ENCODE peak calls at places on chromosomes 12 and 14, in four cellular contexts. J, U, G and F are unnamed samples.

GRCh38 chr12:124961055-124961454 is 27.9 kb downstream of the DHX37 start:
- DNase-seq in U (no peak), J (no peak), G (no peak), F (no peak)

GRCh38 chr14:97177016-97177415 is 379.8 kb downstream of the VRK1 start:
- DNase-seq in G (no peak), U (no peak), J (no peak), F (peak; percentile 6)

GRCh38 chr12:64943686-64944085 is 119.2 kb downstream of the TBC1D30 start:
- DNase-seq in J (no peak), U (no peak), G (no peak), F (no peak)

GRCh38 chr12:100926669-100927248 is 132.2 kb downstream of the ANO4 start:
- DNase-seq in J (no peak), G (no peak), U (no peak), F (no peak)

GRCh38 chr14:56118611-56119181 is 485 bp downstream of the PELI2 start:
- DNase-seq in U (peak; percentile 18), G (peak; percentile 43), J (peak; percentile 44), F (peak; percentile 30)

GRCh38 chr14:56199095-56199975 is 81.1 kb downstream of the PELI2 start:
- DNase-seq in G (peak; percentile 27), J (no peak), U (peak; percentile 78), F (peak; percentile 84)

GRCh38 chr14:94049625-94050023 is 23.5 kb downstream of the OTUB2 start:
- DNase-seq in J (no peak), U (no peak), G (no peak), F (no peak)

GRCh38 chr12:53500119-53500775 is 836 bp upstream of the TARBP2 start:
- DNase-seq in U (peak; percentile 91), G (peak; percentile 73), J (peak; percentile 50), F (peak; percentile 81)

GRCh38 chr14:68476212-68476964 is 316.5 kb downstream of the ZFP36L1 start:
- DNase-seq in G (peak; percentile 66), U (peak; percentile 79), J (no peak), F (peak; percentile 62)

GRCh38 chr12:10721654-10722501 is 1.2 kb downstream of the YBX3 start:
- DNase-seq in G (peak; percentile 91), U (peak; percentile 99), J (peak; percentile 81), F (peak; percentile 78)
- TF ChIP-seq POLR2A in G (no peak), U (peak; percentile 63), J (no peak), F (peak; percentile 43)

GRCh38 chr14:75941030-75941429 is 40.8 kb downstream of the TGFB3 start:
- DNase-seq in G (peak; percentile 32), U (no peak), J (no peak), F (no peak)
- TF ChIP-seq POLR2A in G (no peak), U (no peak), J (no peak), F (no peak)

GRCh38 chr14:36625014-36625413 is 36.6 kb upstream of the PAX9 start:
- DNase-seq in G (no peak), U (no peak), J (no peak), F (no peak)

GRCh38 chr14:36627981-36628380 is 33.7 kb upstream of the PAX9 start:
- DNase-seq in J (no peak), G (no peak), U (no peak), F (no peak)

GRCh38 chr14:36626150-36626549 is 35.5 kb upstream of the PAX9 start:
- DNase-seq in G (no peak), J (no peak), U (no peak), F (no peak)

GRCh38 chr14:36619853-36620252 is 37.4 kb upstream of the NKX2-8 start:
- DNase-seq in U (no peak), G (no peak), J (no peak), F (no peak)

DNA sequence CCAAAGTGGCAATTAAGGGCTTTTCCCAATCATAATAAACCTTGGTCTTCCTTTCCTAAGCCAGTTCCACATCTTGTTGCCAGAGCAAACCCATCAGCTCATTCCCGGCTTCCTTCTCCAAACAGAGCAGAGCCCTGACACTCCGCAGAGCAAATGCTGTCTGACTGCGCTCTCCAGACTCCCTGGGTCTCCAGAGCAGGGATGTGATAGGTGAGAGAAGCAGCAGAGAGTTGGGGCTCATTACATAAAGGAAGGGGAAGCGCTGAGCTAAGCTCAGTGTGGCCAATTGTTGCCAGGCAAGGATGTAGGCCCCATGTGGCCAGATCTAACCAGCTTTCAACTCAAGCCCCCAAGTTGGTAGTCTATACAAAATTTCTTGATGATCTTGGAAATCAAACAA is 36.2 kb upstream of the PAX9 start:
- DNase-seq in U (no peak), J (no peak), G (no peak), F (no peak)
- TF ChIP-seq POLR2A in U (no peak), J (no peak), G (no peak), F (no peak)

GRCh38 chr12:123388218-123388947 is 4.5 kb downstream of the KMT5A start:
- DNase-seq in U (peak; percentile 62), J (peak; percentile 80), G (peak; percentile 86), F (peak; percentile 95)

GRCh38 chr12:123388948-123389559 is 5.1 kb downstream of the KMT5A start:
- DNase-seq in G (no peak), U (no peak), J (no peak), F (no peak)

GRCh38 chr12:123390415-123391093 is 6.6 kb downstream of the KMT5A start:
- DNase-seq in J (no peak), G (no peak), U (no peak), F (no peak)

GRCh38 chr12:123391546-123392343 is 7.8 kb downstream of the KMT5A start:
- DNase-seq in G (no peak), J (no peak), U (no peak), F (no peak)

DNA sequence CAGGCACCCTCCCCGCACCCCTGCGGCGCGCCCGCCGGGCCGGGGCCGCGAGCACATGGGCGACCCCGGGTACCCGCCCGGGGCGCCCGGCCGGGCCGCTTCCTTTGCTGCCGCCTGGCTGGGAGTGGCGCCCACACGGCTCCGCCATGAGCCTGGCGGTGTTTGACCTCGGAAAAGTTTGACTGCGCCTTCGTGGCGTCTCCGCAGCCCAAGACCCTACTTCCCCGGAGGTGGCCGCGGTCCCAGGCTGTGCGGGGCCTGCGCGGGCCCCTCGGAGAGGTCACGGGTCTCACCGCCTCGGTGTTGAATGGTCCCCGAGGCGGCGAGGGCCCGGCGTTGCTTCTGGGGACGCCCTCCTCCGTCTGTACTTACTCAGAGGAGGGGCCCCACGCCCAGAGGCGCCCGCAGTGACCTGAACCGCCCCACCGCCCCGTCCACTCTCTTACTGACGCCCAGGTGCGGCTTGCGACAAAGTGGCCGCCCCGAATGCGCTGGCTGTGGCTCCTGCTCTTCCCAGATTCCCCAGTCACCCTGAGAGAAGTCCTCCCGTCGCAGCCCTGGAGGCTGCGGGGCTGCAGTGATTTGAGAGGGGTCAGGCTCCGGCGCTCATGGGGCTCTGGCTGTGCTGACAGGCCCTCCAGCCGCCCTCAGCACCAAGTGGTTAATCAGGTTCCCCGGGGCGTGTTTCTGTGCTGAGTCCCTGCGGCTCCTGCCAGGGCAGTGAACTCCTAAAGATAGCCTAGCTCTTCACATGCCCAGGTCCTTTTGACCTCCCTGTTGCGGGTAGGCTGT is 5.8 kb downstream of the KMT5A start:
- DNase-seq in J (peak; percentile 67), G (peak; percentile 84), U (no peak), F (peak; percentile 69)
- TF ChIP-seq POLR2A in J (no peak), G (no peak), U (no peak), F (no peak)

DNA sequence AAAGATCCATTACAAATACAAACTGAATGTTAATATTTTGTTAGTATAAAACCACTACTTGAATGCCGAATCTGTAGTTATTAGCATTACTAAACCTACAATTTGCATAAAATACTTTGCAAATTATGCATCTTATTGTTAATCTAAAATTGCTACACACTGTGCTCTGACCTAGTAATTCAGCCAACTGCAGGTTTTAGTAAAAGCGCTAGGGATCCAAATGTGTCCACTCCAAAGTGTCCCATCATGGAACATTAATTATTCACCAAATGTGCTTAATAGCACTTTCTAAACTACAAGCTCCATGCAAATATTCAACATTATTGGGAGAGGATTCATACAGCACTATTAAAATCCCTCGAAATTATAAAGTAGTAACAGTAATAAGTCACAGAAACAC is 14.2 kb downstream of the HECTD4 start:
- DNase-seq in J (no peak), U (no peak), G (no peak), F (no peak)
- TF ChIP-seq POLR2A in J (no peak), U (no peak), G (no peak), F (no peak)

GRCh38 chr14:103317251-103317650 is 16.8 kb upstream of the EIF5 start:
- DNase-seq in J (no peak), G (no peak), U (no peak), F (no peak)
- TF ChIP-seq POLR2A in J (no peak), G (no peak), U (no peak), F (no peak)

GRCh38 chr12:108876550-108876949 is 3.3 kb upstream of the DAO start:
- DNase-seq in J (no peak), G (no peak), U (no peak), F (no peak)

GRCh38 chr12:108881953-108882352 is 2.1 kb downstream of the DAO start:
- DNase-seq in G (no peak), U (no peak), J (no peak), F (no peak)

GRCh38 chr12:108875682-108876361 is 4.1 kb upstream of the DAO start:
- DNase-seq in G (no peak), J (no peak), U (no peak), F (no peak)

GRCh38 chr12:108875280-108875679 is 4.6 kb upstream of the DAO start:
- DNase-seq in U (no peak), G (no peak), J (no peak), F (no peak)

DNA sequence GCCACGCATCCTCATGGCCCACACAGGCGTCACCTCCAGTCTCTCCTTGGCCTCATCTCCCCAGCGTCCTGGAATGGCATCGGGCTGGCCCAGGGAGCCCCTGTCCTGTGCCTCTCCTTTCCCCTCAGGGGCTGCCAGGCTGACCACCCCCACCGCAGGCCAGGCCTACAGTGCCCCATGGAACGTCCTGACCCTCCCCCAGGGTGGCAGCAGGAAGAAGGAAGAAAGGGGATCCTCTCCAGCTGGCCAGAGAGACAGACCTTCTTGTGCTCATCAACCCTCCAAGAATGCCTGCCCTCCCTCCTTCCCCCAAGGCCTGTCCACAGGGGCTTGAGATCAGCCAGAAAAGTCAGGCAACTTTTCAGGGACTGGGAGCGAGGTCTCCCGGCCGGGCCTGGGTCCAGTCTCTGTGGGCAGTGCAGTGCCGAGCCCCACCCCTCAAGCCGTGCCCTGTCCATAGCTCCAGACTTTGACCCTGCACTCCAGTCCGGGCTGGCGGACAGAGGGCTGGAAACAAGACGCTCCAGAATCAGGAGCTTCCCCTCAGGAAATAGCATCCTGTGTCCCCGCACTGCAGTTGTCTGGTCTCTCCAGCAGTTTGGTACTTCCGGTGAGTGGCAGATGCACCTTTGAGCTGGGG is at the start of gene DAO:
- DNase-seq in G (no peak), U (no peak), J (no peak), F (no peak)
- TF ChIP-seq POLR2A in G (no peak), U (no peak), J (no peak), F (no peak)